ENCODE peak calls at places on chromosomes 16 and 17, in four cellular contexts. S is CD8-positive, alpha-beta T cell; G is A549; H is vagina. L is an unnamed sample.

GRCh38 chr16:48901712-48902374 is 291.9 kb upstream of the N4BP1 start:
- DNase-seq in S (no peak), G (no peak), H (no peak), L (no peak)

GRCh38 chr17:57033296-57033695 is 51.8 kb upstream of the AKAP1 start:
- DNase-seq in S (no peak), G (no peak), H (no peak), L (no peak)

GRCh38 chr17:49610883-49611584 is 35.4 kb downstream of the NXPH3 start:
- DNase-seq in S (no peak), G (no peak), H (no peak), L (no peak)

GRCh38 chr16:72744064-72744793 is 303.7 kb downstream of the ZFHX3 start:
- DNase-seq in S (no peak), G (no peak), H (no peak), L (no peak)

GRCh38 chr17:3935140-3935542 is 18.9 kb upstream of the P2RX1 start:
- DNase-seq in S (no peak), G (peak; percentile 87), H (no peak), L (no peak)

GRCh38 chr16:72723781-72724180 is 324.1 kb downstream of the ZFHX3 start:
- DNase-seq in S (no peak), G (no peak), H (no peak), L (no peak)

GRCh38 chr17:81429813-81430510 is 34.7 kb downstream of the BAHCC1 start:
- DNase-seq in S (no peak), G (no peak), H (no peak), L (no peak)

GRCh38 chr17:3885970-3886369 is 6.9 kb downstream of the CAMKK1 start:
- DNase-seq in S (no peak), G (peak; percentile 73), H (no peak), L (no peak)

GRCh38 chr16:53827741-53828140 is 123.8 kb downstream of the FTO start:
- DNase-seq in S (no peak), G (no peak), H (no peak), L (no peak)

GRCh38 chr16:81896902-81897301 is 114.4 kb downstream of the SDR42E1 start:
- DNase-seq in S (no peak), G (no peak), H (no peak), L (no peak)

GRCh38 chr17:27226611-27227234 is 67.2 kb upstream of the WSB1 start:
- DNase-seq in S (no peak), G (peak; percentile 73), H (no peak), L (no peak)

GRCh38 chr17:34139996-34140395 is 115.1 kb upstream of the CCL2 start:
- DNase-seq in S (no peak), G (no peak), H (no peak), L (no peak)

GRCh38 chr17:74883241-74883750 is 10.1 kb downstream of the FADS6 start:
- DNase-seq in S (no peak), G (no peak), H (no peak), L (no peak)

GRCh38 chr17:10384175-10384574 is 11.4 kb upstream of the MYH13 start:
- DNase-seq in S (no peak), G (no peak), H (no peak), L (no peak)

GRCh38 chr17:73562896-73563295 is 81.3 kb downstream of the SDK2 start:
- DNase-seq in S (no peak), G (no peak), H (no peak), L (no peak)

GRCh38 chr17:44947461-44948314 is at the start of gene KIF18B:
- DNase-seq in S (peak; percentile 72), G (peak; percentile 99), H (peak; percentile 93), L (peak; percentile 96)
- TF ChIP-seq CTCF in S (no peak), G (no peak), H (no peak), L (no peak)

GRCh38 chr16:58713742-58714141 is 20.4 kb downstream of the GOT2 start:
- DNase-seq in S (no peak), G (no peak), H (no peak), L (no peak)
- TF ChIP-seq CTCF in S (no peak), G (no peak), H (no peak), L (no peak)

GRCh38 chr16:86567701-86568571 is 1.3 kb downstream of the FOXC2 start:
- DNase-seq in S (no peak), G (no peak), H (no peak), L (no peak)

GRCh38 chr16:86565644-86566511 is 751 bp upstream of the FOXC2 start:
- DNase-seq in S (no peak), G (no peak), H (no peak), L (no peak)

GRCh38 chr16:86566601-86566965 is at the start of gene FOXC2:
- DNase-seq in S (no peak), G (peak; percentile 75), H (no peak), L (peak; percentile 99)

GRCh38 chr16:86568677-86569623 is 2.3 kb downstream of the FOXC2 start:
- DNase-seq in S (no peak), G (no peak), H (no peak), L (no peak)

DNA sequence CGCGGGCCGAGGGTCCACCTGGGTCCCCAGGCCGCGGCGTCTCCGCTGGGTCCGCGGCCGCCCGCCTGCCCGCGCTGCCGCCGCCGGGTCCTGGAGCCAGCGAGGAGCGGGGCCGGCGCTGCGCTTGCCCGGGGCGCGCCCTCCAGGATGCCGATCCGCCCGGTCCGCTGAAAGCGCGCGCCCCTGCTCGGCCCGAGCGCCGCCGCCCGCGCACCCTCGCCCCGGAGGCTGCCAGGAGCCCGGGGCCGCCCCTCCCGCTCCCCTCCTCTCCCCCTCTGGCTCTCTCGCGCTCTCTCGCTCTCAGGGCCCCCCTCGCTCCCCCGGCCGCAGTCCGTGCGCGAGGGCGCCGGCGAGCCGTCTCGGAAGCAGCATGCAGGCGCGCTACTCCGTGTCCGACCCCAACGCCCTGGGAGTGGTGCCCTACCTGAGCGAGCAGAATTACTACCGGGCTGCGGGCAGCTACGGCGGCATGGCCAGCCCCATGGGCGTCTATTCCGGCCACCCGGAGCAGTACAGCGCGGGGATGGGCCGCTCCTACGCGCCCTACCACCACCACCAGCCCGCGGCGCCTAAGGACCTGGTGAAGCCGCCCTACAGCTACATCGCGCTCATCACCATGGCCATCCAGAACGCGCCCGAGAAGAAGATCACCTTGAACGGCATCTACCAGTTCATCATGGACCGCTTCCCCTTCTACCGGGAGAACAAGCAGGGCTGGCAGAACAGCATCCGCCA is 504 bp downstream of the FOXC2 start:
- DNase-seq in S (no peak), G (peak; percentile 48), H (no peak), L (peak; percentile 94)
- TF ChIP-seq CTCF in S (no peak), G (no peak), H (no peak), L (peak; percentile 24)

DNA sequence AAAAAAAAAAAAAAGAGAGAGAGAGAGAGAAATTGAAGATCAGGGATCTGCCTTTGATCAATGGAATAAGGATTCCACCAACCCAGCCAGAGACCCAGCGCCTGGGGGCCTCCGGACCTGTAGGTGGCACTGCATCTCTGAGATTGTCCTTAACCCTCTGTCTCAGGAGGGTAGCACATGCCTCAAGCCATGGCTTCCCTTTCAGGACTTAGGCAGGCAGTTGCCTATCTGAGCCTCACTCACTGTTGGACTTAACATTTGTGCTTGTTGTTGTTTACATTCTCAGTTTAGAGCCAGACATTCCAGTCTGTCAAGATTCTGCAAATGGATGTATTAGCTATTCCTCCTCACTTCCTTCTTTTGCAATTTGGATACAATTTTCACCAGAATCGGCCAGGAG is 5.1 kb upstream of the SCNN1B start:
- DNase-seq in S (no peak), G (peak; percentile 57), H (no peak), L (no peak)
- TF ChIP-seq CTCF in S (no peak), G (no peak), H (no peak), L (peak; percentile 25)

DNA sequence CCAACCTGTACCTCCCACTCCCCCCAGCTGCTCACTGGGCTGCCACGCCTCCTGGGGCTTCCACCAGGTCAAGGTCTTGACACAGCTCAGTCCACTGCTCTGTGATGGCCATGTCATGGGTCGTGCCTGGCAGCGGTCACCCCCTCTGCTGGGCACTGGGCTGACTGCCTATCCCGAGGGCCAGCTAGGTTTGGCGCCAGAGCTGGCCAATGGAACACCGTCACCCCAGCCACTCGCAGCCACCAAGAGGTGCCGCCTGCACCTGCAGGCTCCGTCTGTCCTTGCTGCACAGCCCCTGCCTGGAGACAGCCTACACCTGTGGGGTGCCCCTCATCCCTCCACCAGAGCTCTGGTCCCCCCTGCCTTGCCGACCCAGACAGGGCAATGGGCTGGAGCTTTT is 4.5 kb upstream of the RAB40C start:
- DNase-seq in S (no peak), G (peak; percentile 55), H (no peak), L (no peak)
- TF ChIP-seq CTCF in S (no peak), G (no peak), H (no peak), L (peak; percentile 8)

DNA sequence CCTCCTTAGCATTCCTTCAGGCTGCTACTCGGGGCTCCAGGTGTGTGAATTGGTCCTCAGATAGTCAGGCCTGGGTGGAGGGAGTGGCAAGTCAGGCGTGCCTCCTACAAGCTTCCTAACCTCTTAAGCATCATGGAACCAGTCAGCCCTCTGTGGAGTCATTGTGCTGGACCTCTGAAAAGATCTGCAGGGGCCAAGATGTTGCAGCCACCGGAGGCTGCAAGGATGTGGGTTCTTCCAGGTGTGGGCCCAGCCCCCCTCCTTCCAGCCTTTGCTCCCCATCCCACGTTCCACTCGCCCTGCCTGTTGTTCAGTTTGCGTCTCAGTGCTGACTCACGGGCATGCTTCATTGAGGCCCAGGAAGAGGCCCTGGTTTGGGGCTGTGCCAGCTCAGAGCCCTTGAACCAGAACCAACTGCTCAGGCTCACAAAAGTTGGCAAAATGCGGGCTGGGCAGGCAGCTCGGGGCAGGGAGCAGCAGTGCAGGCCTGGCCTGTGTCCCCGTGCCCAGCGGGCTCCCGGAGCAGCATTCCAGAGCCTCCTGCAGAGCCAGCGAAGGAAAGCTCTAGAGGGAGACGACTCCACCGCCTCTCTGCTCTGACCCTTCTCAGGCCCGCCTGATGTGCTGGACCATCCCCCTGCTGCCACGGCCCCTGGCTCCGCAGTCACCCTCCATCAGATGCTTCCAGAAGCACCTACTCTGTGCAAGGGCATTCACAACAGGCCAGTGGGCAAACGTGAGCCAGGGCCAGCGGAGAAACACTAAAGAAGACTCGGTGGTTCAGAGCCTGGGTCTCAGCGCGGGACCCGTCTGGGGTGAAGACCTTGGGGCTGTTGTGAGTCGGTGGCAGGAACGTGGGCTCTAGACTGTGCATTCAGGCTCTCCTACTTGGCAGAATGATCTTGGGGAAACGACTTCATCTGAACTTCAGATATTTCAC is 7.5 kb downstream of the LDHD start:
- DNase-seq in S (no peak), G (peak; percentile 69), H (peak; percentile 92), L (no peak)
- TF ChIP-seq CTCF in S (no peak), G (no peak), H (no peak), L (peak; percentile 5)

GRCh38 chr16:85448557-85449194 is 164.4 kb upstream of the GSE1 start:
- DNase-seq in S (peak; percentile 34), G (no peak), H (no peak), L (no peak)

GRCh38 chr16:85451646-85452363 is 161.3 kb upstream of the GSE1 start:
- DNase-seq in S (no peak), G (no peak), H (no peak), L (no peak)

GRCh38 chr16:85449195-85449884 is 163.8 kb upstream of the GSE1 start:
- DNase-seq in S (no peak), G (no peak), H (no peak), L (no peak)

GRCh38 chr16:85447657-85448313 is 165.3 kb upstream of the GSE1 start:
- DNase-seq in S (no peak), G (no peak), H (no peak), L (no peak)

GRCh38 chr16:85449885-85450245 is 163.3 kb upstream of the GSE1 start:
- DNase-seq in S (no peak), G (no peak), H (no peak), L (no peak)
- TF ChIP-seq CTCF in S (no peak), G (no peak), H (no peak), L (no peak)

GRCh38 chr16:3113765-3114479 is 1.5 kb downstream of the ZNF205 start:
- DNase-seq in S (no peak), G (peak; percentile 35), H (no peak), L (no peak)
- TF ChIP-seq CTCF in S (no peak), G (no peak), H (no peak), L (no peak)